ENCODE peak calls at places on chromosomes 12 and 14, in five cellular contexts. B, H, E, T and N are unnamed samples.

GRCh38 chr12:130665753-130666152 is 50.3 kb downstream of the RIMBP2 start:
- DNase-seq in B (no peak), T (no peak), H (no peak), E (no peak), N (no peak)

GRCh38 chr12:85653731-85654455 is 182.3 kb downstream of the RASSF9 start:
- DNase-seq in T (no peak), H (no peak), E (no peak), B (no peak), N (no peak)

GRCh38 chr14:22606380-22606779 is 8.3 kb downstream of the ABHD4 start:
- DNase-seq in T (no peak), H (peak), E (no peak), B (no peak), N (no peak)

GRCh38 chr14:21025374-21026151 is 702 bp upstream of the NDRG2 start:
- DNase-seq in E (peak), H (no peak), T (no peak), B (peak), N (peak)

GRCh38 chr12:111298583-111299436 is 70.1 kb downstream of the PHETA1 start:
- DNase-seq in T (no peak), H (peak), E (no peak), B (peak), N (peak)

GRCh38 chr12:50845021-50845647 is 2.4 kb downstream of the TMPRSS12 start:
- DNase-seq in T (no peak), B (no peak), E (no peak), H (peak), N (no peak)

GRCh38 chr12:76250256-76250655 is 98.0 kb downstream of the BBS10 start:
- DNase-seq in T (no peak), E (no peak), H (peak), B (no peak), N (no peak)

GRCh38 chr12:113094738-113095137 is 38.2 kb downstream of the DTX1 start:
- DNase-seq in E (no peak), B (no peak), T (no peak), H (no peak), N (no peak)

GRCh38 chr12:65500121-65500846 is 221.8 kb downstream of the MSRB3 start:
- DNase-seq in E (no peak), B (no peak), H (peak), T (no peak), N (peak)

GRCh38 chr12:94062796-94063635 is 85.4 kb upstream of the PLXNC1 start:
- DNase-seq in B (no peak), H (no peak), E (no peak), T (no peak), N (no peak)

GRCh38 chr12:117606945-117607344 is 245.5 kb upstream of the NOS1 start:
- DNase-seq in H (no peak), B (no peak), T (no peak), E (no peak), N (no peak)

GRCh38 chr12:18723752-18724151 is 14.1 kb downstream of the PLCZ1 start:
- DNase-seq in T (no peak), H (peak), B (no peak), E (no peak), N (no peak)

GRCh38 chr14:30180219-30180618 is 252.6 kb upstream of the PRKD1 start:
- DNase-seq in B (no peak), E (no peak), H (peak), T (no peak), N (no peak)

GRCh38 chr12:7905071-7905470 is 30.9 kb downstream of the SLC2A3 start:
- DNase-seq in B (no peak), E (no peak), T (no peak), H (no peak), N (peak)

GRCh38 chr12:131783915-131784541 is 44.2 kb upstream of the MMP17 start:
- DNase-seq in T (no peak), B (no peak), H (peak), E (peak), N (peak)

GRCh38 chr12:54175130-54175963 is 13.4 kb downstream of the SMUG1 start:
- DNase-seq in E (no peak), T (no peak), B (no peak), H (no peak), N (no peak)

GRCh38 chr12:22262309-22262708 is 72.2 kb downstream of the ST8SIA1 start:
- DNase-seq in E (no peak), T (no peak), H (no peak), B (peak), N (no peak)

GRCh38 chr12:49644620-49644994 is 21.2 kb downstream of the PRPF40B start:
- DNase-seq in T (no peak), H (peak), B (peak), E (peak), N (peak)

GRCh38 chr12:2651061-2651965 is 143.5 kb upstream of the FKBP4 start:
- DNase-seq in T (no peak), H (no peak), B (no peak), E (no peak), N (no peak)

GRCh38 chr12:115385141-115385540 is 701.2 kb upstream of the TBX3 start:
- DNase-seq in B (no peak), H (no peak), T (no peak), E (no peak), N (no peak)

GRCh38 chr12:58566599-58566998 is 353.7 kb downstream of the LRIG3 start:
- DNase-seq in B (no peak), E (no peak), H (peak), T (no peak), N (no peak)

GRCh38 chr14:96627811-96628775 is 125.9 kb downstream of the PAPOLA start:
- DNase-seq in H (no peak), T (no peak), B (no peak), E (no peak), N (no peak)

GRCh38 chr14:75793806-75794205 is 132.8 kb downstream of the TTLL5 start:
- DNase-seq in B (no peak), H (peak), T (no peak), E (no peak), N (no peak)

GRCh38 chr12:109098142-109098652 is 800 bp downstream of the UNG start:
- DNase-seq in B (no peak), E (peak), H (peak), T (no peak), N (no peak)

GRCh38 chr14:50792058-50792477 is 38.9 kb downstream of the NIN start:
- DNase-seq in B (no peak), H (no peak), T (no peak), E (no peak), N (no peak)

GRCh38 chr14:50792634-50793068 is 38.3 kb downstream of the NIN start:
- DNase-seq in H (no peak), B (no peak), T (no peak), E (no peak), N (no peak)

GRCh38 chr14:50794063-50794645 is 36.8 kb downstream of the NIN start:
- DNase-seq in H (no peak), T (no peak), E (no peak), B (no peak), N (no peak)

GRCh38 chr14:50790568-50790967 is 40.4 kb downstream of the NIN start:
- DNase-seq in B (no peak), T (no peak), H (peak), E (no peak), N (no peak)

DNA sequence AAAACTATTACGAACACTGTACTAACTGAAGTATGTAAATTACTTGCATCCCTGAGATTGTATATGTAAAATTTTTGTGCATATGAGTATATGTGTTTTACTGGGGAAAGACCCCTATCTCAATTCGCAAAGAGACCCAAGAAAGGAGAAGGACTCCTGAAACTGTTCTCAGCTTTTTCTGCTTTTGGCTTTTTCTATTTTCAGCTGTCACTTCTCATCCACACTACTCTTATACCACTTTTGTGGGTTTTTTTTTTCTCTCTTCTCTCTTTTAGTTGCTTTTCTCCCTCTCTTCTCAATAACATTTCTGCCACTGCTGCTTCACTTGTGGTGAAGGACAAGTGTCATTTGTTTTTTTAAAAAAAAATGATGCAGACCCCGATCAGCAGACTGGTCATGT is 39.8 kb downstream of the NIN start:
- DNase-seq in T (no peak), E (no peak), B (no peak), H (no peak), N (no peak)
- H3K4me3 ChIP-seq in T (no peak), E (no peak), B (no peak), H (no peak), N (no peak)

DNA sequence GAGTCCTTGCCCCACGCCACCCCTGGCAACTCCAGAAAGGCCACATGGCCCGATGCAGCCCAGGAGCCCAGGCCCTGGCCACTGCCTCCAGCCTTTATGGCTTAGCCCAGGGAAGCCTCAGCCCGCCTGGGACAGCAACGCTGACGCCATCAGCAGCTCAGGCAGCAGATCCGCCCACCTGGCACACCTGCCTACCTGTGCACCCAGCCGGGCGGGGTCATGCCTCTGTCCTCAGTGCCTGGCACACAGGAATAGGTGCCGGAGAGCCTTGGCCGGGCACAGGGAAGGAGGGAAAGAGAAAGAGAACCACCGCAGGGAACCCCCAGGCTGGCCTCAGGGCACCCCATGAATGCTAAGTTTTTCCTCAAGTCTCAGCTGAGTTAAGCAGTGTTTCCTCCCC is 21.1 kb downstream of the BEGAIN start:
- DNase-seq in H (no peak), B (no peak), T (no peak), E (no peak), N (no peak)
- H3K27ac ChIP-seq in H (no peak), B (no peak), T (no peak), E (no peak), N (no peak)

GRCh38 chr14:105168979-105169507 is 467 bp upstream of the JAG2 start:
- DNase-seq in E (no peak), B (peak), T (no peak), H (no peak), N (peak)
- TF ChIP-seq CTCF in E (no peak), B (peak), T (no peak), H (peak), N (peak)

GRCh38 chr14:55073856-55074255 is 22.4 kb downstream of the MAPK1IP1L start:
- DNase-seq in H (peak), E (no peak), T (no peak), B (no peak), N (peak)

GRCh38 chr14:55074662-55075061 is 23.2 kb downstream of the MAPK1IP1L start:
- DNase-seq in B (no peak), T (no peak), E (no peak), H (peak), N (no peak)

GRCh38 chr14:55077155-55077554 is 25.7 kb downstream of the MAPK1IP1L start:
- DNase-seq in E (no peak), T (no peak), B (no peak), H (no peak), N (no peak)

GRCh38 chr14:55077691-55078151 is 26.3 kb downstream of the MAPK1IP1L start:
- DNase-seq in T (no peak), E (no peak), B (peak), H (peak), N (no peak)

GRCh38 chr14:55075628-55076027 is 24.2 kb downstream of the MAPK1IP1L start:
- DNase-seq in H (peak), T (no peak), E (no peak), B (no peak), N (no peak)
- H3K4me3 ChIP-seq in H (no peak), T (no peak), E (no peak), B (no peak), N (no peak)